ENCODE peak calls at places on chromosomes 2 and 18, in seven cellular contexts. Y is HCT116, R is K562, E is H1, H is T47D, G is GM12878, O is SK-N-SH. B is an unnamed sample.

GRCh38 chr2:152548996-152549395 is 168.3 kb downstream of the PRPF40A start:
- DNase-seq in Y (no peak), R (no peak), E (no peak), H (no peak), G (no peak), O (no peak), B (no peak)

GRCh38 chr2:151049746-151050145 is 211.9 kb downstream of the RBM43 start:
- DNase-seq in Y (no peak), R (no peak), E (no peak), H (peak), G (no peak), O (no peak), B (peak)

GRCh38 chr18:68665623-68666022 is 49.3 kb downstream of the TMX3 start:
- DNase-seq in Y (no peak), R (no peak), E (no peak), H (no peak), G (no peak), O (no peak), B (no peak)

GRCh38 chr2:234135750-234136221 is 85.3 kb downstream of the SPP2 start:
- DNase-seq in Y (peak), R (peak), E (peak), H (peak), G (peak), O (peak), B (peak)

GRCh38 chr2:133414486-133415209 is 153.6 kb downstream of the NCKAP5 start:
- DNase-seq in Y (no peak), R (no peak), E (no peak), H (no peak), G (no peak), O (no peak), B (no peak)

GRCh38 chr2:234335676-234336228 is 161.1 kb downstream of the ARL4C start:
- DNase-seq in Y (no peak), R (no peak), E (no peak), H (peak), G (no peak), O (peak), B (no peak)

GRCh38 chr2:206084870-206085741 is 868 bp downstream of the INO80D start:
- DNase-seq in Y (no peak), R (peak), E (no peak), H (peak), G (no peak), O (peak), B (no peak)

GRCh38 chr2:105329561-105330495 is at the start of gene TGFBRAP1:
- DNase-seq in Y (no peak), R (peak), E (no peak), H (peak), G (no peak), O (peak), B (peak)

GRCh38 chr18:77206676-77207370 is 42.8 kb upstream of the GALR1 start:
- DNase-seq in Y (no peak), R (no peak), E (no peak), H (no peak), G (no peak), O (no peak), B (no peak)

GRCh38 chr2:216350214-216350789 is 22.0 kb downstream of the MARCHF4 start:
- DNase-seq in Y (no peak), R (no peak), E (no peak), H (no peak), G (no peak), O (no peak), B (no peak)

GRCh38 chr18:25291150-25291549 is 60.8 kb downstream of the ZNF521 start:
- DNase-seq in Y (no peak), R (no peak), E (no peak), H (no peak), G (no peak), O (no peak), B (no peak)

GRCh38 chr18:12827588-12827987 is 56.4 kb downstream of the PTPN2 start:
- DNase-seq in Y (no peak), R (no peak), E (no peak), H (no peak), G (no peak), O (no peak), B (no peak)

GRCh38 chr2:221965806-221966205 is 333.0 kb downstream of the PAX3 start:
- DNase-seq in Y (no peak), R (no peak), E (no peak), H (no peak), G (no peak), O (no peak), B (no peak)

GRCh38 chr2:144515694-144516416 is 4.1 kb downstream of the ZEB2 start:
- DNase-seq in Y (no peak), R (peak), E (no peak), H (no peak), G (no peak), O (peak), B (no peak)

GRCh38 chr2:71503827-71504226 is 50.5 kb downstream of the DYSF start:
- DNase-seq in Y (no peak), R (no peak), E (no peak), H (peak), G (no peak), O (no peak), B (no peak)

GRCh38 chr18:50473896-50474295 is 86.0 kb upstream of the MAPK4 start:
- DNase-seq in Y (no peak), R (no peak), E (no peak), H (no peak), G (no peak), O (no peak), B (no peak)

GRCh38 chr18:32358075-32358474 is 112.6 kb downstream of the GAREM1 start:
- DNase-seq in Y (no peak), R (no peak), E (no peak), H (no peak), G (no peak), O (no peak), B (no peak)

GRCh38 chr2:177550264-177551200 is 158.0 kb downstream of the AGPS start:
- DNase-seq in Y (no peak), R (no peak), E (no peak), H (no peak), G (no peak), O (no peak), B (no peak)

GRCh38 chr18:30465131-30465530 is 577.4 kb downstream of the DSC3 start:
- DNase-seq in Y (no peak), R (no peak), E (no peak), H (no peak), G (no peak), O (no peak), B (no peak)

GRCh38 chr2:175234153-175234552 is 52.6 kb upstream of the ATP5MC3 start:
- DNase-seq in Y (no peak), R (no peak), E (no peak), H (no peak), G (no peak), O (no peak), B (no peak)

GRCh38 chr2:119481501-119482455 is 42.5 kb downstream of the SCTR start:
- DNase-seq in Y (no peak), R (no peak), E (no peak), H (no peak), G (no peak), O (no peak), B (no peak)

GRCh38 chr2:9378433-9379371 is 44.6 kb downstream of the ITGB1BP1 start:
- DNase-seq in Y (no peak), R (no peak), E (no peak), H (no peak), G (no peak), O (no peak), B (no peak)

GRCh38 chr2:237412646-237413292 is 1.2 kb downstream of the COL6A3 start:
- DNase-seq in Y (no peak), R (no peak), E (no peak), H (no peak), G (no peak), O (no peak), B (no peak)

GRCh38 chr2:107137711-107138110 is 251.7 kb upstream of the ST6GAL2 start:
- DNase-seq in Y (no peak), R (no peak), E (no peak), H (no peak), G (no peak), O (no peak), B (no peak)

GRCh38 chr2:152657042-152657441 is 60.2 kb downstream of the PRPF40A start:
- DNase-seq in Y (no peak), R (no peak), E (no peak), H (no peak), G (no peak), O (no peak), B (no peak)

GRCh38 chr2:183078163-183078466 is 432 bp upstream of the DUSP19 start:
- DNase-seq in Y (no peak), R (no peak), E (no peak), H (no peak), G (no peak), O (peak), B (no peak)

GRCh38 chr18:3610818-3611217 is 160.8 kb downstream of the TGIF1 start:
- DNase-seq in Y (no peak), R (no peak), E (no peak), H (no peak), G (no peak), O (no peak), B (no peak)

GRCh38 chr2:134482766-134483340 is 229.0 kb downstream of the MGAT5 start:
- DNase-seq in Y (no peak), R (no peak), E (no peak), H (no peak), G (no peak), O (no peak), B (no peak)

GRCh38 chr2:197259470-197259999 is 51.0 kb downstream of the ANKRD44 start:
- DNase-seq in Y (no peak), R (no peak), E (no peak), H (no peak), G (no peak), O (no peak), B (no peak)

GRCh38 chr2:232568161-232568560 is 17.7 kb downstream of the EIF4E2 start:
- DNase-seq in Y (peak), R (no peak), E (no peak), H (no peak), G (no peak), O (no peak), B (no peak)

DNA sequence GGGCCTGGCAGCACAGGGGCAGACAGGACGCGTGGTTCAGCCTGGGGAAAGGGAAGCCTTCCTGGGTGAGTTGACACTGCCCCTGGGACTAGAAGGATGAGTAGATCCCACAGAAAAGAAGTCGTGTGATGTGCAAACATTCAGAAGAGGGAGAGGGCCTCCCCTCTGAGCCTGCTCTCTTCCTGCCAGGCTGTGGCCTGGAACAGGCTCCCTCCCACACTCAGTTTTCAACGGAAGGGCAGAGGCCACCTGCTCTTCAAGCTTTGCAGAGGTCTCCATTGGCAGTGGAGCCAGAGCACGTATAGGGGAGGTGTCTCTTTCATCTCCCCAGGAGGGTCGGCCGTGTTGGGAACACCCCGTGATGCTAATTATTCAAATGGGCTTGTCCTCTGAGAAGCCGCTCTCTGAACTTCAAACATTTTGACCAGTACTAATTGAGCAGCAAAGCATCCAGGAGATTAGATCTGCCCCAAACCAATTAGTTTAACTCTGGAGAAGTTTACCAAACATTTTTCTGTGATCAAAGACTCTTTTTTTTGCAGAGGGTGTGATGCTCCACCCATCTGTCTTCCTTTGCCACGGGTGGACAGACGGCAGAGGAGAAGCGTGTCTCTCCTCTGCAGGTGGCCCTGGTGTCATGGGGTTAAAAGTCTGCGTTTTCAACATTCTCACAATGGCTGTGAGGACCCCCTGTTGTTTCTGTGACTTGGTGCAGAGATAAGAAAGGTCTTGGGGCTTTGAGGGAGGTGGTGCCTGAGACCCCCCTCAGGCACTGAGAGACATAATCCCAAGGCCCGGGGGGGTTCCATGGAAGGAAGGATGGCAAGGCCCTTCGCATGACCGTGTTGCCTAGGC is 29.5 kb upstream of the ODC1 start:
- DNase-seq in Y (no peak), R (no peak), E (no peak), H (no peak), G (no peak), O (no peak), B (no peak)
- TF ChIP-seq JUND in Y (no peak), R (no peak), E (no peak), H (no peak), G (no peak), O (no peak), B (no peak)

GRCh38 chr2:165745916-165746315 is 48.1 kb downstream of the GALNT3 start:
- DNase-seq in Y (no peak), R (no peak), E (no peak), H (no peak), G (no peak), O (no peak), B (no peak)
- TF ChIP-seq JUND in Y (no peak), R (no peak), E (no peak), H (no peak), G (no peak), O (no peak), B (no peak)

GRCh38 chr18:58195278-58195721 is 151.3 kb downstream of the NEDD4L start:
- DNase-seq in Y (no peak), R (no peak), E (no peak), H (no peak), G (no peak), O (no peak), B (no peak)
- TF ChIP-seq JUND in Y (no peak), R (no peak), E (no peak), H (no peak), G (no peak), O (no peak), B (no peak)

GRCh38 chr2:238596571-238597551 is 170.1 kb downstream of the ASB1 start:
- DNase-seq in Y (peak), R (no peak), E (no peak), H (no peak), G (no peak), O (no peak), B (peak)
- TF ChIP-seq JUND in Y (peak), R (no peak), E (no peak), H (no peak), G (no peak), O (peak), B (no peak)

DNA sequence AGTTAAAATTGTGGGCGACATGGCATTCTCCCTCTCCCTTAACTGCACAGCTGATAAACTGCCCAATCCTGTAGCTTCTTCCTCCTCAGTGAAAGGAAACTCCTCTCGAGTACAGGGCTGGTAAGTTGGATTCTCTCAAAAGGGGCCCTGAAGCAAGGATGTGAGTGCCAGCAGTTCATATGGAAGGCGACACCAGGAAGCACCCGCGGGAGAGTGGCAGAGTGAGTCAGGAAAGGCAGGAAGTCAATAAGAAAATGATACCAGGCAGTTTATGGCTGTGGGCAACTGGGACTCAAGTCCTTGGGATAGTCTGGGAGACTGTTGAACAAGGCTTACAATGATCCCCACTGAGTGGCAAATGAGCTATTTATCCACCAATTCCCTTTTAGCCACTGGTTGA is 34.8 kb downstream of the ABHD3 start:
- DNase-seq in Y (peak), R (no peak), E (no peak), H (peak), G (no peak), O (no peak), B (no peak)
- TF ChIP-seq JUND in Y (no peak), R (no peak), E (no peak), H (no peak), G (no peak), O (peak), B (no peak)

GRCh38 chr2:63059434-63060078 is 8.9 kb downstream of the OTX1 start:
- DNase-seq in Y (no peak), R (no peak), E (no peak), H (no peak), G (no peak), O (peak), B (no peak)
- TF ChIP-seq JUND in Y (no peak), R (no peak), E (no peak), H (no peak), G (no peak), O (no peak), B (no peak)

GRCh38 chr2:239832101-239832994 is 192.8 kb downstream of the NDUFA10 start:
- DNase-seq in Y (no peak), R (no peak), E (no peak), H (no peak), G (no peak), O (peak), B (no peak)

GRCh38 chr2:239832995-239833727 is 192.0 kb downstream of the NDUFA10 start:
- DNase-seq in Y (no peak), R (no peak), E (no peak), H (no peak), G (no peak), O (peak), B (no peak)

GRCh38 chr2:239830718-239831271 is 194.3 kb downstream of the NDUFA10 start:
- DNase-seq in Y (no peak), R (no peak), E (no peak), H (no peak), G (no peak), O (peak), B (no peak)

GRCh38 chr2:239830066-239830717 is 194.9 kb downstream of the NDUFA10 start:
- DNase-seq in Y (no peak), R (no peak), E (no peak), H (no peak), G (no peak), O (peak), B (no peak)

GRCh38 chr2:239831272-239831731 is 193.8 kb downstream of the NDUFA10 start:
- DNase-seq in Y (no peak), R (no peak), E (peak), H (no peak), G (no peak), O (peak), B (no peak)
- TF ChIP-seq JUND in Y (no peak), R (no peak), E (no peak), H (no peak), G (no peak), O (no peak), B (no peak)

GRCh38 chr2:74130211-74130995 is 17.3 kb downstream of the BOLA3 start:
- DNase-seq in Y (no peak), R (no peak), E (no peak), H (peak), G (no peak), O (no peak), B (no peak)
- TF ChIP-seq JUND in Y (no peak), R (no peak), E (no peak), H (no peak), G (no peak), O (no peak), B (no peak)

GRCh38 chr2:188348974-188349500 is 57.4 kb downstream of the GULP1 start:
- DNase-seq in Y (no peak), R (no peak), E (no peak), H (no peak), G (no peak), O (no peak), B (no peak)

GRCh38 chr2:188353282-188353681 is 61.6 kb downstream of the GULP1 start:
- DNase-seq in Y (no peak), R (no peak), E (no peak), H (no peak), G (no peak), O (no peak), B (no peak)
- TF ChIP-seq JUND in Y (no peak), R (no peak), E (no peak), H (no peak), G (no peak), O (no peak), B (no peak)

B was measured in HepG2.